ENCODE peak calls at places on chromosomes 12 and 14, in seven cellular contexts. V is AG04450, X is uterus, L is H9, E is Calu3, M is RWPE2, S is neural progenitor cell. I is an unnamed sample.

GRCh38 chr14:37585101-37585479 is 10.0 kb downstream of the FOXA1 start:
- DNase-seq in X (no peak), S (peak), L (peak), E (peak), M (peak), V (no peak), I (peak)

GRCh38 chr12:117494833-117495714 is 133.6 kb upstream of the NOS1 start:
- DNase-seq in E (no peak), M (no peak), X (peak), L (peak), S (peak), V (no peak), I (peak)

GRCh38 chr12:103855036-103855712 is 14.1 kb upstream of the NT5DC3 start:
- DNase-seq in X (no peak), S (no peak), M (no peak), V (peak), E (peak), L (no peak), I (no peak)

GRCh38 chr12:6745751-6746525 is 7.0 kb downstream of the MLF2 start:
- DNase-seq in V (no peak), L (no peak), S (no peak), X (no peak), E (no peak), M (no peak), I (no peak)

GRCh38 chr14:79581912-79582576 is 629.3 kb downstream of the DIO2 start:
- DNase-seq in M (no peak), X (no peak), V (no peak), L (no peak), S (no peak), E (peak), I (no peak)

GRCh38 chr14:91127411-91127810 is 13.5 kb downstream of the DGLUCY start:
- DNase-seq in V (no peak), E (peak), M (peak), S (no peak), L (no peak), X (no peak), I (peak)

GRCh38 chr14:91509083-91509877 is 830 bp downstream of the PPP4R3A start:
- DNase-seq in E (peak), V (no peak), M (peak), L (peak), X (no peak), S (peak), I (peak)

GRCh38 chr12:94147991-94148840 is at the start of gene PLXNC1:
- DNase-seq in E (peak), X (peak), L (peak), V (no peak), M (no peak), S (peak), I (peak)

GRCh38 chr12:120760349-120761245 is 35.0 kb downstream of the ACADS start:
- DNase-seq in X (no peak), V (no peak), E (no peak), M (no peak), S (no peak), L (no peak), I (no peak)

GRCh38 chr14:35576260-35576659 is 42.3 kb downstream of the INSM2 start:
- DNase-seq in M (no peak), X (no peak), S (no peak), E (no peak), L (no peak), V (no peak), I (peak)

GRCh38 chr14:77459072-77459723 is 1.3 kb downstream of the AHSA1 start:
- DNase-seq in M (no peak), E (peak), V (peak), L (peak), X (peak), S (peak), I (peak)

GRCh38 chr12:122078141-122079037 is at the start of gene MLXIP:
- DNase-seq in M (peak), S (peak), V (no peak), X (peak), L (peak), E (peak), I (peak)

GRCh38 chr12:49339464-49339861 is 2.5 kb upstream of the C1QL4 start:
- DNase-seq in L (no peak), V (no peak), E (peak), X (no peak), M (peak), S (peak), I (no peak)

GRCh38 chr12:85405781-85406522 is 125.9 kb downstream of the ALX1 start:
- DNase-seq in V (no peak), M (no peak), E (no peak), L (no peak), S (peak), X (no peak), I (no peak)

GRCh38 chr14:90060312-90060964 is 1.4 kb upstream of the KCNK13 start:
- DNase-seq in S (peak), V (no peak), M (peak), E (peak), X (no peak), L (peak), I (peak)

DNA sequence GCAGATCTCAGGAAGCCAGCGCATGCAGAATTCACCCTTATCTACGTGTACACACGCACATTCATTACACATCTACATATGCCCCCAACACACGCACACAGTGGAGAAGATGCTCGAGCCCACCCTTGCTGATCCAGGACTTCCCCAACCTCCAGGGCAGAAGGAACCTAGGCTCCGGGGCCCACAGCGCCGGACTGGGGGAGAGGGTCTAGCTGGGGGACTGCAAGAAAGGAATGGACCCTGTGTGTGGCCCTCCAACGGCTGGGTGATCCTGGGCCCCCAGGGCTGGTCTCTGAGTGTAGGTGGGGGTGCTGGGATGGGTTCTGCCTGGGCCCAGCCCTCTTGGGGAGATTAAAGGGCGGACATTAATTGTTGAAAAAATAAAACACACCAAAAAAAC is 128.1 kb upstream of the C14orf180 start:
- DNase-seq in M (no peak), E (no peak), X (no peak), V (no peak), L (no peak), S (no peak), I (no peak)
- TF ChIP-seq CTCF in M (no peak), E (no peak), X (no peak), V (no peak), L (no peak), S (no peak), I (no peak)

DNA sequence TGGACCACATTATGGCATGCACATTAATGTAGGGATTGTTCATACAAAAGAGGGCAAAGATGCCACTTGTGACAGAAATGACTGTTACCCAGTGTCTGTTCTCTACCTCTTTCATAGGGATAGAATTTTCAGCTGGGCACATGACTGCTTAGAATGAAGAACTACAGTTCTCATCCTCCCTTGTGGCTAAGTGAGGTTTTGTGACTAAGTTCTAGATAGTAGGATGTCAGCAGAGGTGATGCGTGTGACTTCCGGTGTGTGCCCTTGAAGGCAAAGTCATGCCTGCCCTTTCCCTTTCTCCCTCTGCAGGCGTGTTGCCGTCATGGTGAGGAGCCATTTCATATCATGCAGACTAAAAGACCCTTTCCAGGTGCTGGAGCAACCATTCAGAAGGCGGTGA is 99.3 kb downstream of the CACNA1C start:
- DNase-seq in V (no peak), X (no peak), L (no peak), E (no peak), M (no peak), S (no peak), I (no peak)
- TF ChIP-seq CTCF in V (no peak), X (no peak), L (no peak), E (no peak), M (no peak), S (no peak), I (no peak)

GRCh38 chr14:82776958-82777357 is 1243.3 kb upstream of the SEL1L start:
- DNase-seq in S (no peak), E (no peak), X (no peak), V (no peak), M (no peak), L (no peak), I (no peak)
- TF ChIP-seq CTCF in S (no peak), E (no peak), X (no peak), V (no peak), M (no peak), L (no peak), I (no peak)

GRCh38 chr12:50642035-50642451 is 121.9 kb upstream of the ATF1 start:
- DNase-seq in L (no peak), S (no peak), M (no peak), X (no peak), V (peak), E (no peak), I (no peak)

GRCh38 chr12:50639721-50640120 is 124.2 kb upstream of the ATF1 start:
- DNase-seq in M (no peak), S (no peak), X (no peak), E (no peak), L (no peak), V (no peak), I (no peak)

GRCh38 chr12:50640321-50640939 is 123.5 kb upstream of the ATF1 start:
- DNase-seq in M (no peak), V (no peak), L (no peak), E (no peak), S (no peak), X (no peak), I (no peak)

GRCh38 chr12:50642755-50643154 is 121.1 kb upstream of the ATF1 start:
- DNase-seq in V (no peak), M (peak), S (no peak), L (no peak), X (no peak), E (no peak), I (no peak)

GRCh38 chr12:50641566-50641965 is 122.3 kb upstream of the ATF1 start:
- DNase-seq in V (no peak), E (no peak), X (no peak), S (no peak), L (peak), M (no peak), I (no peak)
- TF ChIP-seq CTCF in V (no peak), E (no peak), X (no peak), S (no peak), L (peak), M (no peak), I (no peak)

GRCh38 chr14:75294649-75295033 is 16.0 kb downstream of the FOS start:
- DNase-seq in L (peak), X (no peak), S (peak), E (no peak), V (no peak), M (no peak), I (peak)
- TF ChIP-seq CTCF in L (no peak), X (peak), S (no peak), E (no peak), V (peak), M (no peak), I (no peak)

GRCh38 chr14:75800792-75801191 is 139.7 kb downstream of the TTLL5 start:
- DNase-seq in E (no peak), X (no peak), L (peak), V (no peak), S (no peak), M (no peak), I (no peak)
- TF ChIP-seq CTCF in E (no peak), X (no peak), L (peak), V (no peak), S (peak), M (peak), I (no peak)

DNA sequence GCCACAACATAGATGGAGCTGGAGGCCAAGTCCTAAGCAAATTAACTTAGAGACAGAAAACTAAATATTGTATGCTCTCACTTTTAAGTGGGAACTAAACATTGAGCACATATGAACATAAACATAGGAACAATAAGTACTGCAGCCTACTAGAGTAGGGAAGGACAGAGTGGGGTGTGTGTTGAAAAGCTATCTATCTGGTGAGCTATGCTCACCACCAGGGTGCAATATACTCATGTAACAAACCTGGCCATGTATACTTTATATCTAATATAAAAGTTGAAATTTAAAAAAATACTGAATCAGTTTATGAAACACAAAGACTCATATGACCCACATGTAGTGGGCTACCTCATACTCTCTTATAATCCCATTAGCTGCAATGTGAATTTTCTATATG is 1305.0 kb downstream of the LRFN5 start:
- DNase-seq in V (no peak), S (no peak), M (no peak), X (no peak), E (no peak), L (no peak), I (no peak)
- TF ChIP-seq CTCF in V (peak), S (no peak), M (peak), X (no peak), E (no peak), L (peak), I (peak)

GRCh38 chr12:65277994-65278575 is 398 bp upstream of the MSRB3 start:
- DNase-seq in X (no peak), M (no peak), V (no peak), E (no peak), L (peak), S (peak), I (peak)

GRCh38 chr12:65276923-65277322 is 1.6 kb upstream of the MSRB3 start:
- DNase-seq in M (no peak), X (no peak), S (no peak), V (no peak), E (no peak), L (no peak), I (no peak)

GRCh38 chr12:65280306-65280705 is 1.8 kb downstream of the MSRB3 start:
- DNase-seq in M (no peak), X (no peak), L (no peak), V (no peak), S (no peak), E (no peak), I (no peak)

GRCh38 chr12:65279387-65280112 is 1.1 kb downstream of the MSRB3 start:
- DNase-seq in V (no peak), S (no peak), X (no peak), M (no peak), E (no peak), L (no peak), I (no peak)

DNA sequence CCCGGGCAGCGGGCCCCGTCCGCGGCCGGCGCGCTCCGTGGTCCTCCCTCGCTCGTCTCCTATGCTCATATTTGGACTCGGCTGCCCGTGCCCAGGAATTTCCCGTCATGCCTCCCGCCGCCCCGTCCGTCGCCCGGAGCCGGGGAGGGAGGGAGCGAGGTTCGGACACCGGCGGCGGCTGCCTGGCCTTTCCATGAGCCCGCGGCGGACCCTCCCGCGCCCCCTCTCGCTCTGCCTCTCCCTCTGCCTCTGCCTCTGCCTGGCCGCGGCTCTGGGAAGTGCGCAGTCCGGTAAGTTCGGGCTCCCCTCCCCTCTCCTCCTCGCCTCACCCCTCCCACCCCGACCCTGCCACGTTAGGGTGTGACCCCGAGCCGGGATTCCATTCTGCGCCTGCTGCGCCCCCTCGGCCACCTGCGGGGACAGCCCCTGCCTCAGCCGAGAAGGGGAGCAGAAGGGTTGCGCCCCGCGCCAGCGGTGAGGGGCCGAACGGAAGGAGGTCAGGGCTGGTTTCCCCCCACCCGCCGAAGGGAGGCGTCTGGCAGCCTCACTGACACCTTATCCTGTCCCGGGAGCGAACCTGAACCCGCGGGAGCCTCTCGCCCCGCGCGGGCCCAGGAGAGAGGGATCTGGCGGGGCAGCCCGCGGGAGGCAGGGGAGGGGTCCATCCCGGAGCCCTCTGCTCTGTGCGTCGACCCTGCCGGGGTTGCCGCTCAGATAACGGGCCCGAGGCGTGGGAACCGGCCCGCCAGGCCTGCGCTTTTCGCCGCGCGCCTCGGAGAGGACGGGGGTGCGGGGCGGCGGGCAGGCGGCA is at the start of gene MSRB3:
- DNase-seq in L (peak), M (peak), V (peak), E (peak), X (peak), S (peak), I (peak)
- TF ChIP-seq CTCF in L (peak), M (peak), V (no peak), E (no peak), X (no peak), S (peak), I (peak)

DNA sequence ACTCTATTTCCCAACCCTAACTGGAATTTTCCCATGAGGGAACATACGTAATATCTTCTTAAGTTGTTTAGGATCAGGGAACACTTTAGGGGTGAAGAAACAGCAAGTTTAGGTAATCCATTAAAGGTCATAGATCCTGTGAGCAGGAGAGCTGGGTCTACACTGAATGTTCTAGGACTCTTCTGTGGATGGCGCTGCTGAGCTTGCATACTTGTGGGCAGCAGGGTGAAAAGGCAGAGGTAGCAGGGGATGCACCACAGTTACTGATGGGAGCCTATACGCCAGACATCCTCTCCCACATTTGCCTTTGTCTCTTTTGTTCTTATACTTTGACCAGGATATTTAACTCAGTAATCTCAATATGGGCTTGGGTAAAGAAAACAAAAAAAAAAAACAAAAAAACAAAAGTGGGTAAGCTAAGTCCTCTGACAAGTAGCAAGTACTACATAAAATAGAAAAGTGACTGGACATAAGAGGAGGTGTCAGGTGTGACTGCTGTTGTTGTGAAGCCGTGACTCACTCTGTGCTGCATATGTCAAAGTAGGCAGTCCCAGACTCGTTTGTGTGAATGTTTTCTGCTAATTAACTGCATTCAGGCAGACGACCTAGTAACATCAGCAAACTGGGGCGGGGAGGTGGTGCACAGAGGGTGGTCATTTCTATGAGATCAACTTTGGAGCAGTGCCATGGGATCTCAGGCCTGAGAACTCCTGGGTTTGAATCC is 31.6 kb downstream of the NEUROD4 start:
- DNase-seq in X (no peak), L (peak), S (no peak), E (no peak), M (no peak), V (no peak), I (no peak)
- TF ChIP-seq CTCF in X (no peak), L (peak), S (peak), E (no peak), M (no peak), V (no peak), I (no peak)